ENCODE peak calls at places on chromosomes 1 and 21, in five cellular contexts. Z is adrenal gland; W is brain microvascular endothelial cell; Q is CD8-positive, alpha-beta memory T cell; Y is HCT116. L is an unnamed sample.
A peak's percentile ranks its signal among the peaks of the same experiment; 100 is the strongest.

GRCh38 chr1:232568906-232569305 is 61.0 kb downstream of the SIPA1L2 start:
- DNase-seq in Z (no peak), W (no peak), Q (no peak), Y (no peak), L (no peak)

GRCh38 chr1:6686294-6686693 is 15.3 kb downstream of the DNAJC11 start:
- DNase-seq in Z (no peak), W (peak; percentile 32), Q (no peak), Y (no peak), L (no peak)

GRCh38 chr21:36156815-36157670 is at the start of gene DOP1B:
- DNase-seq in Z (no peak), W (no peak), Q (no peak), Y (no peak), L (peak; percentile 57)

GRCh38 chr1:29201595-29202051 is 19.9 kb upstream of the SRSF4 start:
- DNase-seq in Z (no peak), W (no peak), Q (no peak), Y (no peak), L (peak; percentile 30)

GRCh38 chr1:220552672-220553258 is 24.8 kb downstream of the MARK1 start:
- DNase-seq in Z (no peak), W (no peak), Q (no peak), Y (no peak), L (no peak)

GRCh38 chr1:49435291-49435690 is 588.5 kb downstream of the AGBL4 start:
- DNase-seq in Z (no peak), W (no peak), Q (no peak), Y (no peak), L (no peak)

GRCh38 chr1:7671146-7671465 is 100.0 kb upstream of the VAMP3 start:
- DNase-seq in Z (no peak), W (no peak), Q (no peak), Y (no peak), L (no peak)

GRCh38 chr1:234676103-234676594 is 66.2 kb upstream of the IRF2BP2 start:
- DNase-seq in Z (peak; percentile 82), W (peak; percentile 75), Q (peak; percentile 46), Y (no peak), L (peak; percentile 93)

GRCh38 chr1:66351474-66351873 is 182.5 kb upstream of the SGIP1 start:
- DNase-seq in Z (no peak), W (no peak), Q (no peak), Y (no peak), L (no peak)

GRCh38 chr1:38029725-38030511 is 16.7 kb downstream of the POU3F1 start:
- DNase-seq in Z (peak; percentile 81), W (peak; percentile 64), Q (no peak), Y (no peak), L (peak; percentile 74)

GRCh38 chr1:112618114-112618720 is 724 bp downstream of the ST7L start:
- DNase-seq in Z (no peak), W (peak; percentile 34), Q (peak; percentile 82), Y (no peak), L (no peak)

GRCh38 chr1:210236840-210237409 is 4.3 kb downstream of the SERTAD4 start:
- DNase-seq in Z (no peak), W (peak; percentile 72), Q (no peak), Y (no peak), L (no peak)

GRCh38 chr1:243727503-243728191 is 122.4 kb downstream of the AKT3 start:
- DNase-seq in Z (no peak), W (no peak), Q (no peak), Y (no peak), L (no peak)

GRCh38 chr1:230399321-230400006 is 26.7 kb downstream of the PGBD5 start:
- DNase-seq in Z (no peak), W (no peak), Q (no peak), Y (no peak), L (no peak)

GRCh38 chr21:46171996-46172862 is 12.0 kb downstream of the SPATC1L start:
- DNase-seq in Z (no peak), W (no peak), Q (no peak), Y (no peak), L (no peak)

GRCh38 chr1:33256701-33257387 is 552 bp downstream of the ZNF362 start:
- DNase-seq in Z (peak; percentile 57), W (peak; percentile 69), Q (peak; percentile 59), Y (peak; percentile 22), L (peak; percentile 65)

GRCh38 chr1:216528816-216529215 is 105.6 kb upstream of the USH2A start:
- DNase-seq in Z (no peak), W (no peak), Q (no peak), Y (no peak), L (no peak)

GRCh38 chr1:8815582-8816285 is 1.7 kb downstream of the RERE start:
- DNase-seq in Z (no peak), W (peak; percentile 37), Q (peak; percentile 14), Y (no peak), L (peak; percentile 42)

GRCh38 chr21:29696947-29697346 is 242.8 kb downstream of the GRIK1 start:
- DNase-seq in Z (no peak), W (no peak), Q (no peak), Y (no peak), L (no peak)

GRCh38 chr1:24491577-24492360 is 10.9 kb upstream of the RCAN3 start:
- DNase-seq in Z (no peak), W (no peak), Q (no peak), Y (no peak), L (no peak)

GRCh38 chr21:44505673-44506278 is 34.2 kb downstream of the KRTAP10-1 start:
- DNase-seq in Z (no peak), W (no peak), Q (no peak), Y (no peak), L (no peak)

DNA sequence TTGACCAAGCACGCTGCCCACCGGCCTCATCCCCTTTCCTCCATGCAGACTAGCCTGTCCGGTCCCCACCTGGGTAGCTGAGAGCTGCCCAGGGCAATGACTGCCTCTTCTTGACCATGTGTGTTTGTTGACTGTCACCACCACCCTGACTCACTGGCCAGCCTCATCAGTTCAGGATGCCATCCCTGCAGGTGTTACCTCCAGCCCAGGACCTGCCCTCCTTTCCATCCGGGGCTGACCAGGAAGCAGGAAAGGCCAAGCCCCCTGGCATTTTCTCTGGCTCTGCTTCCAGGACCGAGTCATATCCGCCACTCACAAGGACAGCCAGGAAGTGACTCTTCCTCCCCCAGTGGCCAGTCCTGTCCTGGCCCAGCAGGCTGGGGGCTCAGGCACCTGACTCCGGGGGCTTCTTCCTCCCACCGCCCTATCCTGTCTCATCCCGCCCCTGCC is 17.1 kb downstream of the EPHA2 start:
- DNase-seq in Z (no peak), W (no peak), Q (no peak), Y (no peak), L (no peak)
- H3K4me3 ChIP-seq in Z (no peak overlapping the region), W (no peak overlapping the region), Q (no peak overlapping the region), Y (no peak overlapping the region), L (no peak overlapping the region)

GRCh38 chr1:20730690-20731056 is 1.8 kb downstream of the SH2D5 start:
- DNase-seq in Z (no peak), W (no peak), Q (no peak), Y (no peak), L (no peak)
- H3K27me3 ChIP-seq in Z (no peaks in the 10 kb centered on the region), W (no peaks in the 10 kb centered on the region), Q (peaks cover 8% of the 10 kb centered on the region), Y (no peaks in the 10 kb centered on the region), L (peaks cover 10% of the 10 kb centered on the region)

GRCh38 chr1:225534135-225534534 is 106.3 kb upstream of the LBR start:
- DNase-seq in Z (no peak), W (no peak), Q (no peak), Y (no peak), L (peak; percentile 61)

GRCh38 chr1:225534772-225535171 is 106.9 kb upstream of the LBR start:
- DNase-seq in Z (no peak), W (no peak), Q (no peak), Y (no peak), L (no peak)

GRCh38 chr1:225533238-225533637 is 105.4 kb upstream of the LBR start:
- DNase-seq in Z (no peak), W (no peak), Q (no peak), Y (no peak), L (peak; percentile 72)

GRCh38 chr1:225529726-225530125 is 101.9 kb upstream of the LBR start:
- DNase-seq in Z (no peak), W (no peak), Q (no peak), Y (no peak), L (no peak)

GRCh38 chr1:225532240-225532944 is 104.6 kb upstream of the LBR start:
- DNase-seq in Z (no peak), W (no peak), Q (no peak), Y (no peak), L (no peak)
- H3K27ac ChIP-seq in Z (no peak overlapping the region), W (no peak overlapping the region), Q (no peak overlapping the region), Y (no peak overlapping the region), L (peak overlapping the region; percentile 26)

DNA sequence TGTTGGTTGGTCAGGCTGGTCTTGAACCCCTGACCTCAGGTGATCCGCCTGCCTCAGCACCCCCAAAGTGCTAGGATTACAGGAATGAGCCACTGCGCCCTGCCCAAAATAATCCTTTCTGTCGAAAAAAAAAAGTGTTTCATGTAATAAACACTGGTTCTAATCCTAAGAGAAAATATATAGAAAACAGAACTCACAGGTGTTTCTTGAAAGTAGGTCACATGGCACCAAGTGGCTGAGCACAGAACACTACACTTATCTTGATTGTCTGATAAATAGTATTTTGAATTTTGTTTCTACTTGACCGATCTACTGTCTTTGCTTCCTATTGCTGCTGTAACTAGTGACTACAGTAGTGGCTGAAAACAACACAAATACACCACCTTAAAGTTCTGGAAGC is 87.6 kb upstream of the SOD1 start:
- DNase-seq in Z (no peak), W (no peak), Q (no peak), Y (no peak), L (no peak)
- H3K4me3 ChIP-seq in Z (no peak overlapping the region), W (no peak overlapping the region), Q (no peak overlapping the region), Y (no peak overlapping the region), L (no peak overlapping the region)

GRCh38 chr1:17721444-17721843 is 33.7 kb upstream of the ACTL8 start:
- DNase-seq in Z (no peak), W (no peak), Q (no peak), Y (no peak), L (no peak)
- H3K27me3 ChIP-seq in Z (no peaks in the 10 kb centered on the region), W (no peaks in the 10 kb centered on the region), Q (no peaks in the 10 kb centered on the region), Y (no peaks in the 10 kb centered on the region), L (peaks cover 13% of the 10 kb centered on the region)

DNA sequence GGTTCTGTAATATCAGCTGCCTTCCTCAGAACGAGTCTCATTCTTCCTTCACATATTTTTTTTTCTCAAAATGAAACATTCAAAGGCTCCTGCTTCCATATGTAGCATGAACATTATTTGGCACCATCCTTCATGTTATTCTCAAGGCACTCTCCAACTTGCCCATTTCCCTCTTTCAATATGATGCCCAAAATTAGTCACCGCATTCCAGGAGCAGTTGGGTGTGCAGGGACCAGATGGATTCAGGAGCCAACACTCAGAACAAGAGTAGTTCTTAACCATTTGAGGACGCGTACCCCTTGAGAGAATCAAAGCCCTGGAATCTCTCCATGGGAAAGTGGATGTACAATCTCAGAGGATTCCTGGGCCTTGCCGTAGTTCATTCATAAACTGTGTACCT is 50.3 kb downstream of the KCNK1 start:
- DNase-seq in Z (no peak), W (no peak), Q (no peak), Y (no peak), L (no peak)
- H3K27ac ChIP-seq in Z (no peak overlapping the region), W (no peak overlapping the region), Q (no peak overlapping the region), Y (no peak overlapping the region), L (no peak overlapping the region)

GRCh38 chr1:156765664-156766063 is 1.7 kb upstream of the PRCC start:
- DNase-seq in Z (no peak), W (no peak), Q (no peak), Y (no peak), L (no peak)
- H3K4me3 ChIP-seq in Z (no peak overlapping the region), W (no peak overlapping the region), Q (no peak overlapping the region), Y (peak overlapping the region; percentile 95), L (no peak overlapping the region)